ENCODE peak calls at places on chromosomes 12 and 14, in seven cellular contexts. Q, B, P, H, F, X and J are unnamed samples. For H3K4me1, the result is how much of the 10 kb centered on the place peaks cover.

GRCh38 chr14:75442642-75443041 is 14.8 kb downstream of the JDP2 start:
- DNase-seq in Q (no peak), B (no peak), P (no peak), H (no peak), F (no peak), X (no peak), J (no peak)

GRCh38 chr12:51846209-51846779 is 2.2 kb downstream of the FIGNL2 start:
- DNase-seq in Q (no peak), B (no peak), P (no peak), H (no peak), F (no peak), X (no peak), J (no peak)

GRCh38 chr12:100251917-100252316 is 15.0 kb downstream of the DEPDC4 start:
- DNase-seq in Q (no peak), B (no peak), P (no peak), H (no peak), F (peak), X (no peak), J (no peak)

GRCh38 chr14:51807355-51807754 is 53.1 kb upstream of the GNG2 start:
- DNase-seq in Q (no peak), B (no peak), P (no peak), H (no peak), F (no peak), X (no peak), J (no peak)

GRCh38 chr12:94266796-94267529 is 118.6 kb downstream of the PLXNC1 start:
- DNase-seq in Q (no peak), B (no peak), P (no peak), H (peak), F (no peak), X (no peak), J (no peak)

GRCh38 chr12:48816148-48816854 is 2.0 kb upstream of the CACNB3 start:
- DNase-seq in Q (peak), B (no peak), P (no peak), H (no peak), F (peak), X (no peak), J (peak)

GRCh38 chr12:125121095-125121494 is 55.9 kb downstream of the AACS start:
- DNase-seq in Q (no peak), B (no peak), P (no peak), H (no peak), F (no peak), X (no peak), J (no peak)

GRCh38 chr14:31894351-31894750 is 182.8 kb upstream of the ARHGAP5 start:
- DNase-seq in Q (no peak), B (no peak), P (no peak), H (no peak), F (no peak), X (no peak), J (no peak)

GRCh38 chr12:115404761-115405470 is 720.9 kb upstream of the TBX3 start:
- DNase-seq in Q (no peak), B (no peak), P (no peak), H (no peak), F (no peak), X (peak), J (no peak)

GRCh38 chr12:105467710-105468366 is 137.3 kb downstream of the C12orf75 start:
- DNase-seq in Q (no peak), B (no peak), P (no peak), H (no peak), F (no peak), X (no peak), J (no peak)

GRCh38 chr12:75666980-75667359 is 155.6 kb upstream of the KRR1 start:
- DNase-seq in Q (no peak), B (no peak), P (no peak), H (no peak), F (no peak), X (no peak), J (no peak)

GRCh38 chr12:127293507-127294310 is 973.3 kb upstream of the TMEM132C start:
- DNase-seq in Q (peak), B (no peak), P (no peak), H (peak), F (peak), X (no peak), J (peak)

GRCh38 chr12:111664961-111665865 is 20.5 kb downstream of the BRAP start:
- DNase-seq in Q (no peak), B (no peak), P (no peak), H (no peak), F (no peak), X (no peak), J (no peak)

GRCh38 chr12:114269153-114269552 is 136.8 kb downstream of the TBX5 start:
- DNase-seq in Q (no peak), B (no peak), P (no peak), H (no peak), F (no peak), X (no peak), J (no peak)

GRCh38 chr12:46222642-46223041 is 46.2 kb downstream of the SLC38A1 start:
- DNase-seq in Q (no peak), B (no peak), P (no peak), H (no peak), F (no peak), X (no peak), J (no peak)

GRCh38 chr14:68961781-68962584 is 17.1 kb downstream of the ACTN1 start:
- DNase-seq in Q (no peak), B (no peak), P (peak), H (no peak), F (no peak), X (no peak), J (no peak)

GRCh38 chr14:92973265-92973797 is 50.4 kb downstream of the CHGA start:
- DNase-seq in Q (peak), B (peak), P (peak), H (peak), F (peak), X (peak), J (peak)

DNA sequence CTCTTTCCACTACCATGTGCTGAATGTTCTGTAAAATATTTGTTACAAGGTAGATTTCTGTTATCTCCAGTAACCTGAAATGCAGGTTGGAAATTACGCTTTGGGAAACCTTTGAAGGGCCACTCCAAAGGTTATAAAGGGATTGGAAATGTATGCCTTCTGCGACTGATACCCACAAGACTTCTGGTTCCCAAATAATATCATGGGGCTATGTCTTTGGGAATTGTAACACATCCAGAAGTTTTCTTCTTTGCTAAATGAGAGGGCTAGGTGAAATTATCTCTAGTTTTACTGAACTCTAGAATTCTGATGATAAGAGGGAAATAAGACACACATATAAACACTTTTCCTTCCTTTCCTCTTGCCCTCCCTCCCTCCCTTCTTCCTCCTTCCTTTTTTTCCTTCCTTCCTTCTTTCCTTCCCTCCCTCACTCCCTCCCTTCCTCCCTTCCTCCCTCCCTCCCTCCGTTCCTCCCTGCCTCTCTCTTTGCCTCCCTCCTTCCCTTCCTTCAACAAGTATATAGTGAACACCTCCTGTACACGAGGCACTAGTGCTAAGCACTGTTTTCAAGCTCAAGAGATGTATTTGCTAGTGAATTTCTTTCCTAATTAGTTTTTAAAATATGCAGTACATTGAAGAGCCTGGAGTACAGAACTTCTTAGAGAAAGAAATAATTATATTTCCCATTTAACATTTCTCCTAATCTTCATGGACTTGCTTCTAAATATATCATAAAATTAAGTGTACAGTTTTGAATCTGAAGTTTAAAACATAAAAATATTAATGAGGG is 10.1 kb downstream of the HMGA2 start:
- DNase-seq in Q (no peak), B (no peak), P (no peak), H (no peak), F (no peak), X (no peak), J (no peak)
- TF ChIP-seq POLR2A in Q (no peak), B (no peak), P (no peak), H (no peak), F (no peak), X (no peak), J (no peak)

DNA sequence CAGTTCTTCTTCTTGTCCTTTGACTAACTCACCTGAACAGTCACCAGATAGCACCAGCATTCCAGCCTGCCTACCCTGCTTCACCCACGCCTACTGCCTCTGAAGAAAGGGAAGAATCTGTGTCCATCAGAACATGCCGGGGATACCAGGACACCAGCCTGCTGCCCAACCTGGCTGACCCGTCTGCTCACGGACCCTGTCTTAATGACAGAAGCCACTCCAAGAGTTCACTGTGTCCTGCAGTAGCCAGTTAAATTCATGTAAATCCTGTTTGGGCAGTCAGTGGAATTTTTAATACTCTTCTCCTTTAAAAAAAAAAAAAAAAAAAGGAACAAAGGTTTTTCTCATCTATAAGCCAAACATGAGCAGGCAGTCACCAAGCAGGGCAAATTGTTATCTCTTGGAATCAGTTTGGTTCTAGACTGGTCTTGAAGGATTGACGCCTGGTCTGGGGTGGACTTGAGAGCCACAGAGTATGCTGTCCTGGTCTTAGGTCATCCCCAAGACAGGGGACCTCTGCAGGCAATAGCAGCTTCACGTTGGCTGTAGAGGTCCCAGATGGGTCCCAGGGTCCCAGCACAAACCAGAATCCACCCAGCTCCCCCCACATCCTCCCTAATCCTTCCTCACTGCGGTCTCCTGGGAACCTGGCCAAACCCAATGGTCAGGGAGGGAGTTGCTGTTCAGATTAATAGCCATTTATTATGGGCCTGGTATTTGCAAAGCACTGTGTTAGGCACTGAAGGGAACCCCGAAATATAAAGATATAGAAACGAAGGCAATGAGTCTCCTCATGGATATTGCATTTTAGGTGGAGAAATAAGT is 181.1 kb upstream of the HIF1A start:
- DNase-seq in Q (no peak), B (no peak), P (no peak), H (no peak), F (peak), X (no peak), J (no peak)
- H3K4me1 ChIP-seq in Q (under half), B (half or more), P (half or more), H (half or more), F (under half), X (under half), J (under half)

GRCh38 chr14:22333408-22334274 is 255.4 kb downstream of the DAD1 start:
- DNase-seq in Q (peak), B (no peak), P (no peak), H (no peak), F (peak), X (no peak), J (peak)
- TF ChIP-seq POLR2AphosphoS5 in Q (peak), B (no peak), P (no peak), H (no peak), F (peak), X (no peak), J (peak)

DNA sequence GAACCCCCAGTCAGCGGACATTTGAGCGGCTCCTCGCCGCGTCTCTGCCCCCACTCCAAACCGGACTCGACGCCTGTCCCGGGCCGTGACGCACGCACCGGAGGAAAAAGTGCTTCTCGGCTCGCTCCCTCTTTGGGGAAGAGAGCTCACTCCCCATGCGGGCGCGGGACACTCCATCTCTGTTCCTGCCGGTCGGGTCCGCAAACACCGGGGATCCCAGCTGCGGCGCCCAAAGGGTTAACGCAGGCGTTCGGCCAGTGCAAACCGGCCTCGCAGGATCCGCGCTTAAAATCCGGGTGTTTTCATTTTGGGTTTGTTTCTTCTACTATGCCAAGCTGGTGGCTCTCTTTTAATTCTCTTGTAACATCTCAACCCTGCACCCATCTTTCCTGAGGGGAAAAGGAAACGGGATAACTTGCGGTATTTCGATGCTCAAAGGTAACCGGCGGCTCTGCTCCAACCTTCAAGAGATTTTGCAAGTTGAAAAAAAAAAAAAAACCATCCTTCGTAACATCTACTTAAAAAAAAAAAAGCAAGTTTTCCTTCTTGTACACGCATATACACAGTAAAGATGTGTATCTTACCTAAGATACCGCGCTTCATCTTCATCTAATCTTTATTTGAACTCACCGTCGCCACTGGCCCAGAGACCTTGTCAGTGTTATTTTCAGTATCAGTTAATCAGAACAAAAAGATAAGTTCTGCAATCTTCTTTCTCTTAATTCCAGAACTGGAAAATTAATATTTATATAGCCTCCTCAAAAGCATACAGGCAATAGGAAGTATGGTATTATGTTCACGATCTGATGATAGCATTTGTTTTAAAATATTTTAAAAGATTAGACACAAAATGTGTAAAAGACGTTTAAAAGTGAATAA is 1.6 kb upstream of the ATP2B1 start:
- DNase-seq in Q (peak), B (no peak), P (no peak), H (peak), F (peak), X (peak), J (peak)
- TF ChIP-seq POLR2A in Q (no peak), B (no peak), P (no peak), H (no peak), F (no peak), X (no peak), J (no peak)

GRCh38 chr14:22384974-22385526 is 204.0 kb downstream of the DAD1 start:
- DNase-seq in Q (no peak), B (peak), P (no peak), H (no peak), F (no peak), X (no peak), J (no peak)
- H3K4me1 ChIP-seq in Q (under half), B (under half), P (under half), H (under half), F (under half), X (under half), J (under half)

GRCh38 chr14:101350710-101351109 is 210.6 kb upstream of the DIO3 start:
- DNase-seq in Q (no peak), B (peak), P (no peak), H (peak), F (no peak), X (no peak), J (peak)
- TF ChIP-seq POLR2AphosphoS5 in Q (peak), B (no peak), P (no peak), H (no peak), F (no peak), X (no peak), J (no peak)

DNA sequence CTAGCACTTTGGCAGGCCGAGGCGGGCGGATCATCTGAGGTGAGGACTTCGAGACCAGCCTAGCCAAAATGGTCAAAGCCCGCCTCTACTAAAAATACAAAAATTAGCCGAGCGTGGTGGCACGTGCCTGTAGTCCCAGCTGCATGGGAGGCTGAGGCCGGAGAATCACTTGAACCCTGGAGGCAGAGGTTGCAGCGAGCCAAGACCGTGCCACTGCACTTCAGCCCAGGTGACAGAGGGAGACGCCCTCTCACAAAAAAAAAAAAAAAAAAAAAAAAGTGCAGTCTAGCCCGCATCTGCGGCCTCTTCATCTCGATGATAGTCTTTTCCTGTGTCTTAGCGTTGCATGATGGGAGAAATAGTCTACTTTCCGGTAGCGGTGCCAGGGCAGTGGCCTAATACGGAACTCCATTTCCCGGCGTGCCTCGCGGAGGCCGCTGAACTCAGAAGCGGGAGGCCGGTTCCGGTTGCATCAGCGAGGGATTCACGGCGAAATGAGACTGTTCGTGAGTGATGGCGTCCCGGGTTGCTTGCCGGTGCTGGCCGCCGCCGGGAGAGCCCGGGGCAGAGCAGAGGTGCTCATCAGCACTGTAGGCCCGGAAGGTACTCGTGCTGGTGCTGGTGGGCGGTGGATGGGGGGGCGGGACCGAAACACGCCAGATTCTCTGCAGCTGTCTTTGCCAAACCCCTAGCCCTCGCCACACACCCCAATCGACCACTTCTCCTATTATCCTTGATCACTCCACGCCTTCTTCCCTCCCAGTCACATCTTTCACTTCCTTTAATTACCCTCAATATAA is at the start of gene MARS1:
- DNase-seq in Q (peak), B (peak), P (peak), H (peak), F (peak), X (peak), J (peak)
- TF ChIP-seq POLR2A in Q (peak), B (peak), P (no peak), H (peak), F (peak), X (no peak), J (no peak)

DNA sequence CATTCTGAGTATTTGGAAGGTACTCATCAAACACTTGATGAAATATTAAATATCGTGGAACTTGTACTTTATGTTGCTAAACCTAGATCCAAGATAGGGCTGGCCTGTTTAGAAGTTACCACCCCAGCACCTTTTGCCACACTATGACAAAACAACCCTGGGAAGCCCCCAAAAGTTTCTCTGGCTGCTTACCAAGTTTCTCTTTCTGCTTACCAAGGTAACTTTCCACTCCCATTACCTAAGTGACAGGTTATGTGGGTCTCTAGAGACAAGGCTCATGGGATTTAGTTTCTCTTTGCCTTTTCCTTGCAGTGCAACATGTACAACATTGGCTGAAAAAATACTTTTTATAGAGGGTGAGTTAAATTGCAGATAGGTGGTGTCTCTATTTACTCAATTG is 28.9 kb upstream of the PPM1A start:
- DNase-seq in Q (no peak), B (no peak), P (no peak), H (no peak), F (no peak), X (no peak), J (no peak)
- H3K4me1 ChIP-seq in Q (under half), B (under half), P (under half), H (under half), F (under half), X (under half), J (under half)

GRCh38 chr14:73787760-73788508 is 63.7 kb upstream of the PTGR2 start:
- DNase-seq in Q (no peak), B (no peak), P (peak), H (no peak), F (no peak), X (no peak), J (no peak)

GRCh38 chr14:73788871-73789590 is 62.6 kb upstream of the PTGR2 start:
- DNase-seq in Q (no peak), B (no peak), P (peak), H (no peak), F (no peak), X (no peak), J (no peak)

GRCh38 chr14:73786942-73787759 is 64.5 kb upstream of the PTGR2 start:
- DNase-seq in Q (peak), B (no peak), P (peak), H (no peak), F (peak), X (no peak), J (peak)

GRCh38 chr14:73792476-73792875 is 59.2 kb upstream of the PTGR2 start:
- DNase-seq in Q (no peak), B (no peak), P (peak), H (no peak), F (no peak), X (no peak), J (no peak)

DNA sequence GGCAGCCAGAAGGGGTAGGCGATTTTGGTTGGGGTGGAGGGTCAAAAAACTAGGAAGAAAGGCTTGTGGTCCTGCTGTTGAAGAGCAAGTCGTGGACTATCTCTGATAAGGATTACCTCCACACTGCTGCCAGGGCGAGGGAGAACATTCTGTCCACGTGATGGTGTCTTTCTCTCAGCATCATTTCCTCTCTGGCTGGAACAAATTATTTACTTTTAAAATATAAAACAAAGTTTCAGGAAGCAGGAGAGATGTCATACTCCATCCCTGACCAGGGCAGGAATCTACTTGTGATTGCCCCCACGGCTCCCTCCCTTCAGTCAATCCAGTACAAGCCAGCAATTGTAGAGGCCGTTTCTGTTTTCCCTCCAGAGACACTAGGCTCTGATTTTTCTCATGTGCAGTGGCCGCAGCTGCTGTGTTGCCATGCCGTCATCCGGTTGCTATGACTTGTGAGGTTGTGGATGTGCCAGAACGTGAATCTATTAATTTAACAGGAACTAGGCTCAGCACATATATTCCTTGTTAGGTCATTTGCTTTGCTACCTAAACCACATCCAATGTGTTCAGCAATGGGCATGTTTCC is 61.5 kb upstream of the PTGR2 start:
- DNase-seq in Q (peak), B (peak), P (peak), H (no peak), F (peak), X (no peak), J (no peak)
- TF ChIP-seq POLR2AphosphoS5 in Q (peak), B (peak), P (peak), H (peak), F (peak), X (peak), J (peak)